ENCODE peak calls at places on chromosomes 4 and X, in seven cellular contexts. One of them, this sample, is unnamed.
A peak's percentile ranks its signal among the peaks of the same experiment; 100 is the strongest.

GRCh38 chr4:117400039-117400835 is 314.9 kb upstream of the TRAM1L1 start:
- DNase-seq in GM06990: no peak
- DNase-seq in iris pigment epithelial cell: peak; percentile 76
- DNase-seq in A549: no peak
- DNase-seq in NCI-H187: no peak
- DNase-seq in fibroblast of the conjunctiva: peak; percentile 54
- DNase-seq in anterior cingulate cortex: no peak
- DNase-seq in this sample: peak; percentile 60

GRCh38 chrX:155662297-155662696 is 49.5 kb upstream of the TMLHE start:
- DNase-seq in GM06990: no peak
- DNase-seq in iris pigment epithelial cell: peak; percentile 12
- DNase-seq in A549: no peak
- DNase-seq in NCI-H187: no peak
- DNase-seq in fibroblast of the conjunctiva: no peak
- DNase-seq in anterior cingulate cortex: no peak
- DNase-seq in this sample: no peak

GRCh38 chr4:2623442-2623841 is 87.0 kb downstream of the FAM193A start:
- DNase-seq in GM06990: no peak
- DNase-seq in iris pigment epithelial cell: no peak
- DNase-seq in A549: no peak
- DNase-seq in NCI-H187: no peak
- DNase-seq in fibroblast of the conjunctiva: no peak
- DNase-seq in anterior cingulate cortex: no peak
- DNase-seq in this sample: no peak

GRCh38 chrX:53071604-53072417 is 10.4 kb upstream of the TSPYL2 start:
- DNase-seq in GM06990: peak; percentile 76
- DNase-seq in iris pigment epithelial cell: peak; percentile 55
- DNase-seq in A549: peak; percentile 56
- DNase-seq in NCI-H187: peak; percentile 19
- DNase-seq in fibroblast of the conjunctiva: peak; percentile 36
- DNase-seq in anterior cingulate cortex: peak; percentile 12
- DNase-seq in this sample: peak; percentile 25

GRCh38 chr4:86450861-86451260 is 91.0 kb upstream of the MAPK10 start:
- DNase-seq in GM06990: no peak
- DNase-seq in iris pigment epithelial cell: no peak
- DNase-seq in A549: no peak
- DNase-seq in NCI-H187: no peak
- DNase-seq in fibroblast of the conjunctiva: no peak
- DNase-seq in anterior cingulate cortex: no peak
- DNase-seq in this sample: no peak

GRCh38 chr4:27055226-27055760 is 194.7 kb downstream of the STIM2 start:
- DNase-seq in GM06990: no peak
- DNase-seq in iris pigment epithelial cell: no peak
- DNase-seq in A549: no peak
- DNase-seq in NCI-H187: no peak
- DNase-seq in fibroblast of the conjunctiva: no peak
- DNase-seq in anterior cingulate cortex: no peak
- DNase-seq in this sample: no peak

GRCh38 chr4:73621357-73621756 is 1.1 kb upstream of the RASSF6 start:
- DNase-seq in GM06990: no peak
- DNase-seq in iris pigment epithelial cell: no peak
- DNase-seq in A549: no peak
- DNase-seq in NCI-H187: no peak
- DNase-seq in fibroblast of the conjunctiva: no peak
- DNase-seq in anterior cingulate cortex: no peak
- DNase-seq in this sample: no peak

GRCh38 chr4:24657768-24658617 is 73.6 kb upstream of the DHX15 start:
- DNase-seq in GM06990: peak; percentile 9
- DNase-seq in iris pigment epithelial cell: peak; percentile 63
- DNase-seq in A549: peak; percentile 51
- DNase-seq in NCI-H187: peak; percentile 33
- DNase-seq in fibroblast of the conjunctiva: no peak
- DNase-seq in anterior cingulate cortex: peak; percentile 10
- DNase-seq in this sample: no peak

GRCh38 chr4:95129036-95129435 is 371.3 kb downstream of the BMPR1B start:
- DNase-seq in GM06990: no peak
- DNase-seq in iris pigment epithelial cell: peak; percentile 16
- DNase-seq in A549: no peak
- DNase-seq in NCI-H187: no peak
- DNase-seq in fibroblast of the conjunctiva: no peak
- DNase-seq in anterior cingulate cortex: no peak
- DNase-seq in this sample: no peak

GRCh38 chrX:146707781-146708180 is 101.8 kb upstream of the CXorf51B start:
- DNase-seq in GM06990: no peak
- DNase-seq in iris pigment epithelial cell: no peak
- DNase-seq in A549: no peak
- DNase-seq in NCI-H187: no peak
- DNase-seq in fibroblast of the conjunctiva: no peak
- DNase-seq in anterior cingulate cortex: no peak
- DNase-seq in this sample: no peak

GRCh38 chrX:49862093-49862492 is 17.2 kb upstream of the USP27X start:
- DNase-seq in GM06990: no peak
- DNase-seq in iris pigment epithelial cell: no peak
- DNase-seq in A549: no peak
- DNase-seq in NCI-H187: no peak
- DNase-seq in fibroblast of the conjunctiva: no peak
- DNase-seq in anterior cingulate cortex: no peak
- DNase-seq in this sample: no peak

GRCh38 chr4:83701041-83701440 is 165.1 kb downstream of the GPAT3 start:
- DNase-seq in GM06990: no peak
- DNase-seq in iris pigment epithelial cell: no peak
- DNase-seq in A549: no peak
- DNase-seq in NCI-H187: no peak
- DNase-seq in fibroblast of the conjunctiva: no peak
- DNase-seq in anterior cingulate cortex: no peak
- DNase-seq in this sample: no peak

GRCh38 chr4:124202106-124202505 is 510.4 kb downstream of the ANKRD50 start:
- DNase-seq in GM06990: no peak
- DNase-seq in iris pigment epithelial cell: peak; percentile 76
- DNase-seq in A549: no peak
- DNase-seq in NCI-H187: no peak
- DNase-seq in fibroblast of the conjunctiva: peak; percentile 46
- DNase-seq in anterior cingulate cortex: no peak
- DNase-seq in this sample: no peak

GRCh38 chr4:22873899-22874298 is 181.2 kb downstream of the GBA3 start:
- DNase-seq in GM06990: no peak
- DNase-seq in iris pigment epithelial cell: no peak
- DNase-seq in A549: no peak
- DNase-seq in NCI-H187: no peak
- DNase-seq in fibroblast of the conjunctiva: no peak
- DNase-seq in anterior cingulate cortex: no peak
- DNase-seq in this sample: no peak

GRCh38 chr4:145388043-145388442 is 93.6 kb upstream of the SMAD1 start:
- DNase-seq in GM06990: no peak
- DNase-seq in iris pigment epithelial cell: peak; percentile 4
- DNase-seq in A549: no peak
- DNase-seq in NCI-H187: no peak
- DNase-seq in fibroblast of the conjunctiva: no peak
- DNase-seq in anterior cingulate cortex: no peak
- DNase-seq in this sample: no peak

GRCh38 chrX:2188316-2188715 is 312.5 kb downstream of the DHRSX start:
- DNase-seq in GM06990: no peak
- DNase-seq in iris pigment epithelial cell: peak; percentile 40
- DNase-seq in A549: no peak
- DNase-seq in NCI-H187: no peak
- DNase-seq in fibroblast of the conjunctiva: no peak
- DNase-seq in anterior cingulate cortex: no peak
- DNase-seq in this sample: no peak

GRCh38 chrX:79933938-79934337 is 80.6 kb upstream of the TBX22 start:
- DNase-seq in GM06990: no peak
- DNase-seq in iris pigment epithelial cell: no peak
- DNase-seq in A549: no peak
- DNase-seq in NCI-H187: no peak
- DNase-seq in fibroblast of the conjunctiva: no peak
- DNase-seq in anterior cingulate cortex: no peak
- DNase-seq in this sample: no peak

GRCh38 chr4:173167793-173168395 is 717 bp upstream of the GALNT7 start:
- DNase-seq in GM06990: no peak
- DNase-seq in iris pigment epithelial cell: peak; percentile 51
- DNase-seq in A549: peak; percentile 47
- DNase-seq in NCI-H187: peak; percentile 11
- DNase-seq in fibroblast of the conjunctiva: no peak
- DNase-seq in anterior cingulate cortex: peak; percentile 36
- DNase-seq in this sample: peak; percentile 57

GRCh38 chrX:136202889-136203288 is 48.3 kb downstream of the MAP7D3 start:
- DNase-seq in GM06990: no peak
- DNase-seq in iris pigment epithelial cell: peak; percentile 64
- DNase-seq in A549: no peak
- DNase-seq in NCI-H187: no peak
- DNase-seq in fibroblast of the conjunctiva: no peak
- DNase-seq in anterior cingulate cortex: no peak
- DNase-seq in this sample: no peak

GRCh38 chrX:111181883-111182400 is 86.0 kb downstream of the PAK3 start:
- DNase-seq in GM06990: no peak
- DNase-seq in iris pigment epithelial cell: no peak
- DNase-seq in A549: no peak
- DNase-seq in NCI-H187: peak; percentile 72
- DNase-seq in fibroblast of the conjunctiva: no peak
- DNase-seq in anterior cingulate cortex: no peak
- DNase-seq in this sample: no peak

GRCh38 chr4:48779095-48779997 is 733 bp downstream of the FRYL start:
- DNase-seq in GM06990: peak; percentile 86
- DNase-seq in iris pigment epithelial cell: peak; percentile 66
- DNase-seq in A549: peak; percentile 23
- DNase-seq in NCI-H187: peak; percentile 46
- DNase-seq in fibroblast of the conjunctiva: peak; percentile 17
- DNase-seq in anterior cingulate cortex: peak; percentile 71
- DNase-seq in this sample: peak; percentile 31

GRCh38 chrX:41823402-41823801 is 99.4 kb downstream of the GPR82 start:
- DNase-seq in GM06990: no peak
- DNase-seq in iris pigment epithelial cell: no peak
- DNase-seq in A549: no peak
- DNase-seq in NCI-H187: no peak
- DNase-seq in fibroblast of the conjunctiva: no peak
- DNase-seq in anterior cingulate cortex: no peak
- DNase-seq in this sample: no peak

GRCh38 chrX:31213941-31214340 is 142.1 kb upstream of the FTHL17 start:
- DNase-seq in GM06990: no peak
- DNase-seq in iris pigment epithelial cell: peak; percentile 24
- DNase-seq in A549: no peak
- DNase-seq in NCI-H187: no peak
- DNase-seq in fibroblast of the conjunctiva: no peak
- DNase-seq in anterior cingulate cortex: no peak
- DNase-seq in this sample: peak; percentile 23

GRCh38 chr4:137740192-137740591 is 207.9 kb upstream of the PCDH18 start:
- DNase-seq in GM06990: no peak
- DNase-seq in iris pigment epithelial cell: peak; percentile 46
- DNase-seq in A549: no peak
- DNase-seq in NCI-H187: no peak
- DNase-seq in fibroblast of the conjunctiva: no peak
- DNase-seq in anterior cingulate cortex: no peak
- DNase-seq in this sample: no peak